ENCODE peak calls at places on chromosomes 13 and 19, in nine cellular contexts. One of them, this sample, is unnamed.

GRCh38 chr13:99353836-99354235 is 46.6 kb upstream of the GPR183 start:
- DNase-seq in dorsolateral prefrontal cortex: no peak
- DNase-seq in transverse colon: no peak
- DNase-seq in coronary artery: no peak
- DNase-seq in neuronal stem cell: no peak
- DNase-seq in CD8-positive, alpha-beta memory T cell: no peak
- DNase-seq in heart left ventricle: no peak
- DNase-seq in fibroblast of mammary gland: no peak
- DNase-seq in CD4-positive, alpha-beta memory T cell: no peak
- DNase-seq in this sample: no peak

GRCh38 chr13:31545616-31546015 is 193.7 kb upstream of the RXFP2 start:
- DNase-seq in dorsolateral prefrontal cortex: no peak
- DNase-seq in transverse colon: no peak
- DNase-seq in coronary artery: no peak
- DNase-seq in neuronal stem cell: no peak
- DNase-seq in CD8-positive, alpha-beta memory T cell: no peak
- DNase-seq in heart left ventricle: no peak
- DNase-seq in fibroblast of mammary gland: peak; percentile 66
- DNase-seq in CD4-positive, alpha-beta memory T cell: no peak
- DNase-seq in this sample: no peak

GRCh38 chr13:114015608-114016295 is 41.9 kb upstream of the C13orf46 start:
- DNase-seq in dorsolateral prefrontal cortex: no peak
- DNase-seq in transverse colon: peak; percentile 75
- DNase-seq in coronary artery: no peak
- DNase-seq in neuronal stem cell: no peak
- DNase-seq in CD8-positive, alpha-beta memory T cell: no peak
- DNase-seq in heart left ventricle: no peak
- DNase-seq in fibroblast of mammary gland: peak; percentile 66
- DNase-seq in CD4-positive, alpha-beta memory T cell: no peak
- DNase-seq in this sample: no peak

GRCh38 chr19:42467437-42467760 is 24.7 kb upstream of the CXCL17 start:
- DNase-seq in dorsolateral prefrontal cortex: no peak
- DNase-seq in transverse colon: peak; percentile 46
- DNase-seq in coronary artery: no peak
- DNase-seq in neuronal stem cell: no peak
- DNase-seq in CD8-positive, alpha-beta memory T cell: no peak
- DNase-seq in heart left ventricle: no peak
- DNase-seq in fibroblast of mammary gland: peak; percentile 43
- DNase-seq in CD4-positive, alpha-beta memory T cell: no peak
- DNase-seq in this sample: no peak

GRCh38 chr19:34397853-34398252 is 6.3 kb upstream of the PDCD2L start:
- DNase-seq in dorsolateral prefrontal cortex: no peak
- DNase-seq in transverse colon: no peak
- DNase-seq in coronary artery: no peak
- DNase-seq in neuronal stem cell: no peak
- DNase-seq in CD8-positive, alpha-beta memory T cell: no peak
- DNase-seq in heart left ventricle: no peak
- DNase-seq in fibroblast of mammary gland: no peak
- DNase-seq in CD4-positive, alpha-beta memory T cell: no peak
- DNase-seq in this sample: no peak

GRCh38 chr19:58554494-58555368 is at the start of gene CHMP2A:
- DNase-seq in dorsolateral prefrontal cortex: peak; percentile 99
- DNase-seq in transverse colon: peak; percentile 99
- DNase-seq in coronary artery: peak; percentile 99
- DNase-seq in neuronal stem cell: peak; percentile 97
- DNase-seq in CD8-positive, alpha-beta memory T cell: peak; percentile 99
- DNase-seq in heart left ventricle: peak; percentile 99
- DNase-seq in fibroblast of mammary gland: peak; percentile 94
- DNase-seq in CD4-positive, alpha-beta memory T cell: peak; percentile 94
- DNase-seq in this sample: peak; percentile 90

GRCh38 chr19:54916822-54917221 is 10.9 kb downstream of the NCR1 start:
- DNase-seq in dorsolateral prefrontal cortex: no peak
- DNase-seq in transverse colon: no peak
- DNase-seq in coronary artery: no peak
- DNase-seq in neuronal stem cell: no peak
- DNase-seq in CD8-positive, alpha-beta memory T cell: no peak
- DNase-seq in heart left ventricle: no peak
- DNase-seq in fibroblast of mammary gland: no peak
- DNase-seq in CD4-positive, alpha-beta memory T cell: no peak
- DNase-seq in this sample: no peak

GRCh38 chr19:13600091-13600490 is 93.8 kb upstream of the CACNA1A start:
- DNase-seq in dorsolateral prefrontal cortex: no peak
- DNase-seq in transverse colon: no peak
- DNase-seq in coronary artery: no peak
- DNase-seq in neuronal stem cell: no peak
- DNase-seq in CD8-positive, alpha-beta memory T cell: no peak
- DNase-seq in heart left ventricle: no peak
- DNase-seq in fibroblast of mammary gland: no peak
- DNase-seq in CD4-positive, alpha-beta memory T cell: no peak
- DNase-seq in this sample: no peak

GRCh38 chr19:5111051-5111450 is 142.1 kb downstream of the KDM4B start:
- DNase-seq in dorsolateral prefrontal cortex: no peak
- DNase-seq in transverse colon: no peak
- DNase-seq in coronary artery: no peak
- DNase-seq in neuronal stem cell: no peak
- DNase-seq in CD8-positive, alpha-beta memory T cell: no peak
- DNase-seq in heart left ventricle: no peak
- DNase-seq in fibroblast of mammary gland: no peak
- DNase-seq in CD4-positive, alpha-beta memory T cell: no peak
- DNase-seq in this sample: no peak
- H3K4me3 ChIP-seq in dorsolateral prefrontal cortex: no peak overlapping the region
- H3K4me3 ChIP-seq in transverse colon: no peak overlapping the region
- H3K4me3 ChIP-seq in coronary artery: no peak overlapping the region
- H3K4me3 ChIP-seq in neuronal stem cell: no peak overlapping the region
- H3K4me3 ChIP-seq in CD8-positive, alpha-beta memory T cell: no peak overlapping the region
- H3K4me3 ChIP-seq in heart left ventricle: no peak overlapping the region
- H3K4me3 ChIP-seq in fibroblast of mammary gland: no peak overlapping the region
- H3K4me3 ChIP-seq in CD4-positive, alpha-beta memory T cell: no peak overlapping the region
- H3K4me3 ChIP-seq in this sample: no peak overlapping the region

GRCh38 chr19:16457954-16458331 is 13.8 kb downstream of the EPS15L1 start:
- DNase-seq in dorsolateral prefrontal cortex: no peak
- DNase-seq in transverse colon: no peak
- DNase-seq in coronary artery: no peak
- DNase-seq in neuronal stem cell: no peak
- DNase-seq in CD8-positive, alpha-beta memory T cell: no peak
- DNase-seq in heart left ventricle: no peak
- DNase-seq in fibroblast of mammary gland: no peak
- DNase-seq in CD4-positive, alpha-beta memory T cell: no peak
- DNase-seq in this sample: no peak

GRCh38 chr19:16458391-16459128 is 13.2 kb downstream of the EPS15L1 start:
- DNase-seq in dorsolateral prefrontal cortex: no peak
- DNase-seq in transverse colon: no peak
- DNase-seq in coronary artery: no peak
- DNase-seq in neuronal stem cell: no peak
- DNase-seq in CD8-positive, alpha-beta memory T cell: no peak
- DNase-seq in heart left ventricle: no peak
- DNase-seq in fibroblast of mammary gland: no peak
- DNase-seq in CD4-positive, alpha-beta memory T cell: no peak
- DNase-seq in this sample: no peak

GRCh38 chr19:16455489-16455888 is 16.3 kb downstream of the EPS15L1 start:
- DNase-seq in dorsolateral prefrontal cortex: no peak
- DNase-seq in transverse colon: no peak
- DNase-seq in coronary artery: no peak
- DNase-seq in neuronal stem cell: no peak
- DNase-seq in CD8-positive, alpha-beta memory T cell: no peak
- DNase-seq in heart left ventricle: no peak
- DNase-seq in fibroblast of mammary gland: no peak
- DNase-seq in CD4-positive, alpha-beta memory T cell: no peak
- DNase-seq in this sample: no peak

GRCh38 chr19:16457195-16457953 is 14.4 kb downstream of the EPS15L1 start:
- DNase-seq in dorsolateral prefrontal cortex: no peak
- DNase-seq in transverse colon: no peak
- DNase-seq in coronary artery: no peak
- DNase-seq in neuronal stem cell: no peak
- DNase-seq in CD8-positive, alpha-beta memory T cell: no peak
- DNase-seq in heart left ventricle: peak; percentile 81
- DNase-seq in fibroblast of mammary gland: peak; percentile 53
- DNase-seq in CD4-positive, alpha-beta memory T cell: no peak
- DNase-seq in this sample: no peak

DNA sequence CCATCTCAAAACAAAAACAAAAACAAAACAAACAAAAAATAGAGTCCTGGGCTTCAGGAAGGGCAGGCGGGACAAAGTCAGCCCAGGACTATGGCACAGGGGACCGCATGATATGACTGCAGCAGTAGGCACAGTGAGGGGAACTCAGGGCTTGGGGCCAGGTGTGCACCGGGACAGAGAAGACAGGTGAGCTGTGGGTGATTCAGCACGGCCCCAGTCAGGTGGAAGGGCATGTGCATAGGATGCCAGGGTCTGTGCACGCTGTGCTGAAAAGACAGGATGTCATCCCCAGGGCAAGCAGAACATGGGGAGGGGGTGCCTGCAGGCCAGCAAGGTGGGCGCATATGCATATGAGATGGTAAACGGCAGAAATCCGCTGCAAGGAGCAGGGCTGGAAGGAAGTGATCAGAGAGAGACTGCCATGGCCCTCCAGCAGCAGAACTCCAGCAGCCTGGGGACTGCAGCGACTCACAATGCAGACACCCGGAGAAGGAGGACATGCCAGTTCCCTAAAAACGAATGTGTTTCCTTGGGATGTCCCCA is 15.0 kb downstream of the EPS15L1 start:
- DNase-seq in dorsolateral prefrontal cortex: no peak
- DNase-seq in transverse colon: no peak
- DNase-seq in coronary artery: no peak
- DNase-seq in neuronal stem cell: no peak
- DNase-seq in CD8-positive, alpha-beta memory T cell: no peak
- DNase-seq in heart left ventricle: no peak
- DNase-seq in fibroblast of mammary gland: no peak
- DNase-seq in CD4-positive, alpha-beta memory T cell: no peak
- DNase-seq in this sample: no peak
- H3K4me3 ChIP-seq in dorsolateral prefrontal cortex: no peak overlapping the region
- H3K4me3 ChIP-seq in transverse colon: no peak overlapping the region
- H3K4me3 ChIP-seq in coronary artery: peak overlapping the region; percentile 55
- H3K4me3 ChIP-seq in neuronal stem cell: no peak overlapping the region
- H3K4me3 ChIP-seq in CD8-positive, alpha-beta memory T cell: no peak overlapping the region
- H3K4me3 ChIP-seq in heart left ventricle: peak overlapping the region; percentile 20
- H3K4me3 ChIP-seq in fibroblast of mammary gland: no peak overlapping the region
- H3K4me3 ChIP-seq in CD4-positive, alpha-beta memory T cell: no peak overlapping the region
- H3K4me3 ChIP-seq in this sample: no peak overlapping the region

DNA sequence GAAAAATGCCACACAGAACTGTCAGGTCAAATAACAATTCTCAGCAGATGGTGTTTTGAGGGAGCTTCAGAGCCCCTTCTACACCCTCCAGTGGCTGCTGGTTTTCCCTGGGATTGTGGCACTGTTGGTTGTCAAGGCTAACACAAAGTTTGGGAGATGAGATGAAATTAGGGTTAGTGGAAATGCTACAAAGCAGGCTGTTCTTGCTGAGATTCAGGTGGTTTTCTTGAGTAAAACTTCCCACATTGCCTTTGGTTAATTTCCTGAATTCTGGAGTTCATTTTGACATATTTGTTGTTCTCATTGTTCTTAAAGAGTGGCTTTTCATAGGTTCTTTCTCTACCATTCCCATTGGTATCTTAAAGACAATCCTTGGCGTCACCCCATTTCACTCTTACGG is 22.1 kb downstream of the MED4 start:
- DNase-seq in dorsolateral prefrontal cortex: no peak
- DNase-seq in transverse colon: no peak
- DNase-seq in coronary artery: no peak
- DNase-seq in neuronal stem cell: no peak
- DNase-seq in CD8-positive, alpha-beta memory T cell: no peak
- DNase-seq in heart left ventricle: no peak
- DNase-seq in fibroblast of mammary gland: no peak
- DNase-seq in CD4-positive, alpha-beta memory T cell: no peak
- DNase-seq in this sample: no peak
- H3K4me3 ChIP-seq in dorsolateral prefrontal cortex: no peak overlapping the region
- H3K4me3 ChIP-seq in transverse colon: no peak overlapping the region
- H3K4me3 ChIP-seq in coronary artery: no peak overlapping the region
- H3K4me3 ChIP-seq in neuronal stem cell: no peak overlapping the region
- H3K4me3 ChIP-seq in CD8-positive, alpha-beta memory T cell: no peak overlapping the region
- H3K4me3 ChIP-seq in heart left ventricle: no peak overlapping the region
- H3K4me3 ChIP-seq in fibroblast of mammary gland: no peak overlapping the region
- H3K4me3 ChIP-seq in CD4-positive, alpha-beta memory T cell: no peak overlapping the region
- H3K4me3 ChIP-seq in this sample: no peak overlapping the region

GRCh38 chr13:26695891-26696311 is 64.7 kb downstream of the GPR12 start:
- DNase-seq in dorsolateral prefrontal cortex: no peak
- DNase-seq in transverse colon: no peak
- DNase-seq in coronary artery: no peak
- DNase-seq in neuronal stem cell: no peak
- DNase-seq in CD8-positive, alpha-beta memory T cell: no peak
- DNase-seq in heart left ventricle: no peak
- DNase-seq in fibroblast of mammary gland: no peak
- DNase-seq in CD4-positive, alpha-beta memory T cell: no peak
- DNase-seq in this sample: no peak

GRCh38 chr13:26697069-26697955 is 63.3 kb downstream of the GPR12 start:
- DNase-seq in dorsolateral prefrontal cortex: no peak
- DNase-seq in transverse colon: no peak
- DNase-seq in coronary artery: peak; percentile 64
- DNase-seq in neuronal stem cell: no peak
- DNase-seq in CD8-positive, alpha-beta memory T cell: no peak
- DNase-seq in heart left ventricle: no peak
- DNase-seq in fibroblast of mammary gland: no peak
- DNase-seq in CD4-positive, alpha-beta memory T cell: no peak
- DNase-seq in this sample: no peak

GRCh38 chr13:26695360-26695705 is 65.3 kb downstream of the GPR12 start:
- DNase-seq in dorsolateral prefrontal cortex: no peak
- DNase-seq in transverse colon: no peak
- DNase-seq in coronary artery: no peak
- DNase-seq in neuronal stem cell: no peak
- DNase-seq in CD8-positive, alpha-beta memory T cell: no peak
- DNase-seq in heart left ventricle: no peak
- DNase-seq in fibroblast of mammary gland: no peak
- DNase-seq in CD4-positive, alpha-beta memory T cell: no peak
- DNase-seq in this sample: no peak

GRCh38 chr13:26699197-26699490 is 61.4 kb downstream of the GPR12 start:
- DNase-seq in dorsolateral prefrontal cortex: no peak
- DNase-seq in transverse colon: no peak
- DNase-seq in coronary artery: peak; percentile 24
- DNase-seq in neuronal stem cell: no peak
- DNase-seq in CD8-positive, alpha-beta memory T cell: no peak
- DNase-seq in heart left ventricle: no peak
- DNase-seq in fibroblast of mammary gland: no peak
- DNase-seq in CD4-positive, alpha-beta memory T cell: no peak
- DNase-seq in this sample: no peak

DNA sequence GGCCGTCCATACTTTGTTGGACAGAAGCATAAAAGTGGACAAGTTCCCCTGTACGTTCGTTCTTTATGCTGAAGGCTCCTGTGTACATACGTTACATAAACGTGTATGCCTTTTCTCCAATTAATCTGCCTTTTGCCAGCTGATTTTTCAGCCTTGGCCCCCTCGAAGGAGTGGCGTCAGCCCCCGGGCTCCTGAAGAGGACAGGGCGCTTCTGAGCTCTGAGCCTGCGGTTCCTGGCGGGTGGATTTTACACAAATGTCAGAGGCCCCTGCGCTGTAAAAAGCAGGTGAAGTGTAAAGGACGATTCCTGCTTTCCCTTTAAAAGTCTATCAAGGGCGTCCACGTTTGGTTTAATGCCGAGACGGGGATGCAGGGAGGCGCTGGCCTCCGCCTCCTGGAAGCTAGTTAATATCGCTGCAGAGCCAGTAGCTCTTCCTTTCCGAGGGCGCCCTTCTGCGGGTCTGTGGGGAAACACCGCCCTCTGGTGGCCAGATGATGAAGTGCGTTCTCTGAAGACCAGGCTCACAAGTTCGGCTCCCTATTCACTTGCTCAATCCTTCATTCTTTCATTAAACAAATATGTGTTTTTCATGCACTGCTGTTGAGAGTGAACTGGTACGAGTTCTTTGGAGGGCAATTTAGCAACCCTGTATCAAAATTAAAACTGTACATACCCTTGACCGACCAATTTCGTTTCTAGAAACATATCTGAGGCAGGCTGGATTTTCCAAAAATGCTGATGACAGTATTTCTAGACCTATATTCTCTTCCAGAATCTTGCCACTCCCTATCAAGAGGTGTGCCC is 62.0 kb downstream of the GPR12 start:
- DNase-seq in dorsolateral prefrontal cortex: peak; percentile 84
- DNase-seq in transverse colon: peak; percentile 85
- DNase-seq in coronary artery: peak; percentile 89
- DNase-seq in neuronal stem cell: peak; percentile 83
- DNase-seq in CD8-positive, alpha-beta memory T cell: peak; percentile 68
- DNase-seq in heart left ventricle: peak; percentile 85
- DNase-seq in fibroblast of mammary gland: peak; percentile 81
- DNase-seq in CD4-positive, alpha-beta memory T cell: peak; percentile 70
- DNase-seq in this sample: peak; percentile 72
- H3K4me3 ChIP-seq in dorsolateral prefrontal cortex: peak overlapping the region; percentile 52
- H3K4me3 ChIP-seq in transverse colon: no peak overlapping the region
- H3K4me3 ChIP-seq in coronary artery: peak overlapping the region; percentile 57
- H3K4me3 ChIP-seq in neuronal stem cell: no peak overlapping the region
- H3K4me3 ChIP-seq in CD8-positive, alpha-beta memory T cell: no peak overlapping the region
- H3K4me3 ChIP-seq in heart left ventricle: peak overlapping the region; percentile 20
- H3K4me3 ChIP-seq in fibroblast of mammary gland: peak overlapping the region; percentile 38
- H3K4me3 ChIP-seq in CD4-positive, alpha-beta memory T cell: no peak overlapping the region
- H3K4me3 ChIP-seq in this sample: no peak overlapping the region